ENCODE peak calls at places on chromosomes 1 and 21, in seven cellular contexts. Q is Calu3, D is ascending aorta, X is PC-3, N is cardiac muscle cell, I is tibial nerve, L is natural killer cell. P is an unnamed sample.

GRCh38 chr21:46084041-46084561 is 13.8 kb upstream of the COL6A2 start:
- DNase-seq in D (no peak), Q (no peak), X (no peak), N (no peak), L (no peak), I (no peak), P (no peak)

GRCh38 chr21:43691086-43691795 is 27.7 kb upstream of the PDXK start:
- DNase-seq in D (no peak), N (no peak), Q (no peak), I (no peak), L (no peak), X (no peak), P (no peak)

GRCh38 chr1:243420369-243420768 is 164.5 kb downstream of the SDCCAG8 start:
- DNase-seq in X (no peak), N (no peak), D (no peak), Q (no peak), L (no peak), I (no peak), P (no peak)

GRCh38 chr1:111789666-111790316 is 34.1 kb downstream of the DDX20 start:
- DNase-seq in N (peak), Q (no peak), D (no peak), X (no peak), I (no peak), L (no peak), P (no peak)

GRCh38 chr1:225418598-225418997 is 9.2 kb downstream of the LBR start:
- DNase-seq in I (no peak), L (no peak), D (no peak), N (no peak), Q (peak), X (peak), P (no peak)

GRCh38 chr1:108749081-108749480 is 2.6 kb downstream of the STXBP3 start:
- DNase-seq in D (no peak), I (no peak), X (no peak), L (no peak), N (no peak), Q (no peak), P (no peak)

GRCh38 chr1:234662148-234662547 is 52.2 kb upstream of the IRF2BP2 start:
- DNase-seq in I (no peak), N (no peak), Q (no peak), X (no peak), L (no peak), D (no peak), P (no peak)

GRCh38 chr1:242011879-242012674 is 13.2 kb upstream of the MAP1LC3C start:
- DNase-seq in D (no peak), L (no peak), X (peak), Q (no peak), I (no peak), N (no peak), P (no peak)

GRCh38 chr1:154326546-154327465 is 1.5 kb downstream of the ATP8B2 start:
- DNase-seq in Q (no peak), X (peak), I (peak), L (no peak), D (peak), N (peak), P (no peak)

GRCh38 chr1:114729782-114730181 is 13.2 kb upstream of the NRAS start:
- DNase-seq in Q (no peak), L (no peak), X (no peak), D (no peak), I (no peak), N (peak), P (no peak)

GRCh38 chr1:155553349-155553748 is 9.3 kb downstream of the ASH1L start:
- DNase-seq in X (no peak), Q (no peak), L (no peak), D (no peak), N (no peak), I (no peak), P (no peak)

GRCh38 chr1:65449214-65449823 is 28.9 kb downstream of the LEPR start:
- DNase-seq in Q (peak), I (no peak), D (no peak), L (no peak), N (no peak), X (peak), P (no peak)
- TF ChIP-seq CTCF in Q (no peak), I (no peak), D (no peak), L (no peak), N (no peak), X (peak), P (no peak)

DNA sequence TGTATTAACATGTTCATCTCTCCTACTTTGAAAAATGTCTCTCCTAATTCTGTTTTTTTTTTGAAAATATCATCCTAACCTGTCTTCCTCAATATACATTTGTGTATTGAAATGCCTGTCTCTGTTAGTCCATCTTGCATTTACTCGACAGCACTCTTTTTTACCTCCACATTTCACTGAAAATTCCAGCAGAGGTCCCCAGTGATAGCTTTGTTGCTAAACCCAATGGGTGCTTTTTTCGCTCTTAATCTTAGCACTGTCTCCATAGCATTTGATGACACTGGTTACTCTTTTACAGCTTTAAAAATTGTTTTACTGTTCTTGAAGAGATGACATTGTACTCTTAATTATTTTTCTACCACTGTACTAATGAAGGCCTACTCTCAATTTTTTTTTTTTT is 10.8 kb downstream of the OSBPL9 start:
- DNase-seq in D (no peak), I (no peak), L (no peak), X (peak), Q (no peak), N (peak), P (no peak)
- TF ChIP-seq CTCF in D (peak), I (no peak), L (no peak), X (peak), Q (no peak), N (peak), P (no peak)

GRCh38 chr1:59986736-59987310 is 60.2 kb upstream of the CYP2J2 start:
- DNase-seq in Q (no peak), D (no peak), N (no peak), X (no peak), L (no peak), I (no peak), P (no peak)

GRCh38 chr1:59990470-59990869 is 63.9 kb upstream of the CYP2J2 start:
- DNase-seq in Q (no peak), D (no peak), X (no peak), I (no peak), L (no peak), N (peak), P (no peak)

GRCh38 chr1:59985901-59986735 is 59.5 kb upstream of the CYP2J2 start:
- DNase-seq in N (no peak), L (no peak), I (no peak), Q (no peak), D (no peak), X (no peak), P (no peak)
- TF ChIP-seq CTCF in N (no peak), L (no peak), I (no peak), Q (no peak), D (no peak), X (no peak), P (no peak)

GRCh38 chr1:166838766-166839599 is at the start of gene POGK:
- DNase-seq in I (peak), X (peak), D (peak), N (peak), L (peak), Q (peak), P (peak)

GRCh38 chr1:166843322-166843721 is 4.0 kb downstream of the POGK start:
- DNase-seq in L (no peak), Q (no peak), X (no peak), D (no peak), N (no peak), I (no peak), P (no peak)

GRCh38 chr1:166840309-166841302 is 1.3 kb downstream of the POGK start:
- DNase-seq in X (peak), D (no peak), I (no peak), Q (no peak), N (peak), L (no peak), P (no peak)

GRCh38 chr1:166836733-166837132 is 2.5 kb upstream of the POGK start:
- DNase-seq in N (no peak), D (no peak), Q (no peak), L (no peak), X (peak), I (no peak), P (no peak)

DNA sequence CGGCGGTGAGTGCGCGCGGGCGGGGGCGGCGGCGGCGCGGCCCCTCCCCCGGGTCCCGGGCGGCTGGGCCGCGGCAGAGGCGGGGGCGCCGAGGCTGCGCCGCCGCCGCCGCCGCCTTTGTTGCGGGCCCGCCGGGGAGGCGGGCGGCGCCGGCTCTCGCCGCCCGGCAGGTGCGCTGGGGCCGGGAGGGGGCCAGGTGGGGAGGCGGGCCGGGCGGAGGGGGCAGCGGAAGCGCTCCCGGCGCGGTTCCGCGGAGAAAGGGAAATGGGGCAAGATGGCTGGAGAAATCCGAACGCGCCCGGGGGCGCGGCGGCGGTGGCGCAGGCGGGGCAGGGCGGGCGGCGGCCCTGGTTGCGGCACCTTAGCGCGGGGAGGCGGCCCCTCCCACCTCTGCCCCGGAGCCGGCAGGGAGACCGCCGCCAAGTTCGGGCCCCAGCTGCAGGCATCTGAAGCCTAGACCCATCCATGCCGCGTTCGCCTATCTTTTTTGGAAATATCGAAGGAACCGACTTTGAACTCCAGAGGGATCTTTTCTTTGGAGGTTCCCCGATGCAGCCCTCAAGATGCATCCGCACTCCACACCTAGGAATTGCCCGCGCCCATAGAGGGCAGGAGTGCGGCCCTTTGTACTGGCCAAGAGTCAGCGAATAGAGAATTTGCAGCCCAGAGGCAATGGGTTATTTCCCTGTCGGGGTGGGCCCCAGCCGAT is 479 bp downstream of the POGK start:
- DNase-seq in L (peak), D (no peak), N (peak), I (no peak), X (peak), Q (peak), P (peak)
- TF ChIP-seq CTCF in L (no peak), D (no peak), N (peak), I (no peak), X (peak), Q (peak), P (no peak)